ENCODE peak calls at places on chromosomes 7 and 10, in five cellular contexts. Z is activated naive CD4-positive, alpha-beta T cell; Q is posterior vena cava; H is Kasumi-1; R is stimulated activated CD4-positive, alpha-beta T cell treated with anti-CD3 and anti-CD28 coated beads, Interleukin-4, amount 100 ng/mL, for 1 hour. L is an unnamed sample.

GRCh38 chr7:124027236-124027635 is 5.6 kb downstream of the TMEM229A start:
- DNase-seq in Z (no peak), Q (no peak), H (no peak), R (no peak), L (no peak)

GRCh38 chr10:32366588-32366987 is 19.6 kb upstream of the EPC1 start:
- DNase-seq in Z (no peak), Q (no peak), H (no peak), R (no peak), L (no peak)

GRCh38 chr10:127863231-127863825 is 29.4 kb downstream of the CLRN3 start:
- DNase-seq in Z (no peak), Q (no peak), H (no peak), R (no peak), L (no peak)

GRCh38 chr10:130820880-130821482 is 490.5 kb downstream of the TCERG1L start:
- DNase-seq in Z (no peak), Q (no peak), H (no peak), R (no peak), L (no peak)

GRCh38 chr10:104450490-104450889 is 96.9 kb downstream of the CFAP58 start:
- DNase-seq in Z (no peak), Q (no peak), H (no peak), R (no peak), L (no peak)

GRCh38 chr7:139591550-139592195 is 68.2 kb downstream of the CLEC2L start:
- DNase-seq in Z (no peak), Q (no peak), H (no peak), R (no peak), L (no peak)

GRCh38 chr7:138105216-138105615 is 29.0 kb downstream of the AKR1D1 start:
- DNase-seq in Z (no peak), Q (no peak), H (no peak), R (no peak), L (no peak)

GRCh38 chr10:45446858-45447257 is 72.8 kb downstream of the ALOX5 start:
- DNase-seq in Z (no peak), Q (no peak), H (no peak), R (no peak), L (no peak)

GRCh38 chr10:61397175-61397986 is 55.8 kb downstream of the TMEM26 start:
- DNase-seq in Z (no peak), Q (no peak), H (peak), R (no peak), L (no peak)

GRCh38 chr10:51291961-51292360 is 217.7 kb downstream of the PRKG1 start:
- DNase-seq in Z (no peak), Q (no peak), H (no peak), R (no peak), L (no peak)

L was measured in anterior cingulate cortex.